ENCODE peak calls at places on chromosome 17, in nine cellular contexts. One of them, this sample, is unnamed. For H3K4me1 and H3K36me3, the result is how much of the 10 kb centered on the place peaks cover.

GRCh38 chr17:45247429-45248131 is 14.3 kb downstream of the SPATA32 start:
- DNase-seq in IMR-90: peak
- DNase-seq in H1: peak
- DNase-seq in neural progenitor cell: peak
- DNase-seq in left ventricle myocardium inferior: peak
- DNase-seq in esophagus muscularis mucosa: peak
- DNase-seq in OCI-LY7: peak
- DNase-seq in cardiac muscle cell: peak
- DNase-seq in lower lobe of right lung: peak
- DNase-seq in this sample: peak

GRCh38 chr17:3861761-3862681 is 16.0 kb upstream of the NCBP3 start:
- DNase-seq in H1: no peak
- DNase-seq in IMR-90: no peak
- DNase-seq in neural progenitor cell: no peak
- DNase-seq in esophagus muscularis mucosa: no peak
- DNase-seq in OCI-LY7: no peak
- DNase-seq in lower lobe of right lung: peak
- DNase-seq in left ventricle myocardium inferior: no peak
- DNase-seq in cardiac muscle cell: no peak
- DNase-seq in this sample: no peak

GRCh38 chr17:4808378-4808767 is 1.4 kb downstream of the PLD2 start:
- DNase-seq in lower lobe of right lung: no peak
- DNase-seq in neural progenitor cell: no peak
- DNase-seq in IMR-90: no peak
- DNase-seq in left ventricle myocardium inferior: peak
- DNase-seq in H1: no peak
- DNase-seq in cardiac muscle cell: peak
- DNase-seq in OCI-LY7: no peak
- DNase-seq in esophagus muscularis mucosa: no peak
- DNase-seq in this sample: peak

GRCh38 chr17:3980381-3980975 is 16.2 kb upstream of the ATP2A3 start:
- DNase-seq in left ventricle myocardium inferior: no peak
- DNase-seq in lower lobe of right lung: peak
- DNase-seq in IMR-90: no peak
- DNase-seq in cardiac muscle cell: no peak
- DNase-seq in neural progenitor cell: no peak
- DNase-seq in H1: no peak
- DNase-seq in OCI-LY7: no peak
- DNase-seq in esophagus muscularis mucosa: no peak
- DNase-seq in this sample: peak

GRCh38 chr17:62652251-62653001 is 25.0 kb downstream of the MRC2 start:
- DNase-seq in cardiac muscle cell: peak
- DNase-seq in neural progenitor cell: peak
- DNase-seq in left ventricle myocardium inferior: peak
- DNase-seq in H1: no peak
- DNase-seq in esophagus muscularis mucosa: no peak
- DNase-seq in OCI-LY7: no peak
- DNase-seq in IMR-90: peak
- DNase-seq in lower lobe of right lung: peak
- DNase-seq in this sample: peak

GRCh38 chr17:57735707-57736106 is 9.4 kb downstream of the CCDC182 start:
- DNase-seq in neural progenitor cell: peak
- DNase-seq in OCI-LY7: peak
- DNase-seq in H1: no peak
- DNase-seq in left ventricle myocardium inferior: no peak
- DNase-seq in IMR-90: no peak
- DNase-seq in cardiac muscle cell: no peak
- DNase-seq in lower lobe of right lung: no peak
- DNase-seq in esophagus muscularis mucosa: no peak
- DNase-seq in this sample: no peak

GRCh38 chr17:382644-383533 is 30.3 kb upstream of the RPH3AL start:
- DNase-seq in esophagus muscularis mucosa: no peak
- DNase-seq in OCI-LY7: no peak
- DNase-seq in neural progenitor cell: peak
- DNase-seq in lower lobe of right lung: no peak
- DNase-seq in IMR-90: peak
- DNase-seq in left ventricle myocardium inferior: no peak
- DNase-seq in cardiac muscle cell: peak
- DNase-seq in H1: no peak
- DNase-seq in this sample: no peak

GRCh38 chr17:79549111-79549915 is 61.5 kb downstream of the RBFOX3 start:
- DNase-seq in lower lobe of right lung: peak
- DNase-seq in OCI-LY7: no peak
- DNase-seq in neural progenitor cell: peak
- DNase-seq in left ventricle myocardium inferior: no peak
- DNase-seq in H1: no peak
- DNase-seq in cardiac muscle cell: no peak
- DNase-seq in esophagus muscularis mucosa: no peak
- DNase-seq in IMR-90: no peak
- DNase-seq in this sample: no peak

GRCh38 chr17:31802502-31802901 is 56.5 kb downstream of the COPRS start:
- DNase-seq in lower lobe of right lung: peak
- DNase-seq in OCI-LY7: peak
- DNase-seq in IMR-90: no peak
- DNase-seq in esophagus muscularis mucosa: no peak
- DNase-seq in H1: no peak
- DNase-seq in left ventricle myocardium inferior: peak
- DNase-seq in cardiac muscle cell: no peak
- DNase-seq in neural progenitor cell: no peak
- DNase-seq in this sample: peak

GRCh38 chr17:30824002-30824355 is 513 bp downstream of the CRLF3 start:
- DNase-seq in neural progenitor cell: no peak
- DNase-seq in left ventricle myocardium inferior: no peak
- DNase-seq in H1: no peak
- DNase-seq in OCI-LY7: peak
- DNase-seq in esophagus muscularis mucosa: no peak
- DNase-seq in cardiac muscle cell: no peak
- DNase-seq in IMR-90: no peak
- DNase-seq in lower lobe of right lung: no peak
- DNase-seq in this sample: peak

GRCh38 chr17:77948690-77949114 is 9.8 kb upstream of the TNRC6C start:
- DNase-seq in H1: no peak
- DNase-seq in IMR-90: peak
- DNase-seq in lower lobe of right lung: no peak
- DNase-seq in left ventricle myocardium inferior: no peak
- DNase-seq in cardiac muscle cell: peak
- DNase-seq in OCI-LY7: no peak
- DNase-seq in neural progenitor cell: peak
- DNase-seq in esophagus muscularis mucosa: no peak
- DNase-seq in this sample: peak

DNA sequence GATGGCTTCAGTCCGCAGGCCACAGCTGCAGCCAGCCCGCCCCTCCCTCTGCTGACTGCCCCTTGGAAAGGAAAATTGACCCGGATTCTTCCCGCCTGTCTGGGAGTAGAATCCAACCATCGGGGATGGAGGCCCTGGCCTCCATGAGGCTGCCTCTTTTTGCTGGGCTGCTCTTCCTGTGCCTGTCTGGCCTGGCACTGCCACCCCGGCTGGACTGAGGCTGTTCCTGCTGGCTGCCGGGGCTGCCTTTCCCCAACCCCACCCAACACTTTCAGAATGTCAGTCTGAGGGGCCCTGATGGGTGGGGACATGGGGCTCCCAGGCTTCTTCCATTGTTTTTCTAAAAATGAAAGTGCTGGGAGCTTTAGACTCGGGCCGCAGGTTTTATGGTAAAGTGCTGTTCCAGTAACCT is 7.3 kb downstream of the BAHCC1 start:
- DNase-seq in cardiac muscle cell: no peak
- DNase-seq in OCI-LY7: no peak
- DNase-seq in IMR-90: no peak
- DNase-seq in lower lobe of right lung: no peak
- DNase-seq in neural progenitor cell: no peak
- DNase-seq in left ventricle myocardium inferior: peak
- DNase-seq in esophagus muscularis mucosa: no peak
- DNase-seq in H1: no peak
- DNase-seq in this sample: no peak
- H3K4me1 ChIP-seq in cardiac muscle cell: half or more
- H3K4me1 ChIP-seq in OCI-LY7: under half
- H3K4me1 ChIP-seq in IMR-90: under half
- H3K4me1 ChIP-seq in lower lobe of right lung: half or more
- H3K4me1 ChIP-seq in neural progenitor cell: half or more
- H3K4me1 ChIP-seq in left ventricle myocardium inferior: half or more
- H3K4me1 ChIP-seq in esophagus muscularis mucosa: half or more
- H3K4me1 ChIP-seq in H1: under half
- H3K4me1 ChIP-seq in this sample: under half

DNA sequence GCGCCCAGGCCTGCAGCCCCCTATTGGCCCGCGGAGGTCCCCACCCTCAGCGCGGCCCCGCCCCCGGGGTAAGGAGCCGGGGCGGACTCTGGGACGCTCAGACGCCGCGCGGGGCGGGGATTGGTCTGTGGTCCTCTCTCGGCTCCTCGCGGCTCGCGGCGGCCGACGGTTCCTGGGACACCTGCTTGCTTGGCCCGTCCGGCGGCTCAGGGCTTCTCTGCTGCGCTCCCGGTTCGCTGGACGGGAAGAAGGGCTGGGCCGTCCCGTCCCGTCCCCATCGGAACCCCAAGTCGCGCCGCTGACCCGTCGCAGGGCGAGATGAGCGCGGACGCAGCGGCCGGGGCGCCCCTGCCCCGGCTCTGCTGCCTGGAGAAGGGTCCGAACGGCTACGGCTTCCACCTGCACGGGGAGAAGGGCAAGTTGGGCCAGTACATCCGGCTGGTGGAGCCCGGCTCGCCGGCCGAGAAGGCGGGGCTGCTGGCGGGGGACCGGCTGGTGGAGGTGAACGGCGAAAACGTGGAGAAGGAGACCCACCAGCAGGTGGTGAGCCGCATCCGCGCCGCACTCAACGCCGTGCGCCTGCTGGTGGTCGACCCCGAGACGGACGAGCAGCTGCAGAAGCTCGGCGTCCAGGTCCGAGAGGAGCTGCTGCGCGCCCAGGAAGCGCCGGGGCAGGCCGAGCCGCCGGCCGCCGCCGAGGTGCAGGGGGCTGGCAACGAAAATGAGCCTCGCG is at the start of gene NHERF1:
- DNase-seq in OCI-LY7: peak
- DNase-seq in neural progenitor cell: peak
- DNase-seq in esophagus muscularis mucosa: peak
- DNase-seq in cardiac muscle cell: peak
- DNase-seq in H1: no peak
- DNase-seq in lower lobe of right lung: peak
- DNase-seq in left ventricle myocardium inferior: peak
- DNase-seq in IMR-90: peak
- DNase-seq in this sample: peak
- TF ChIP-seq CTCF in OCI-LY7: peak
- TF ChIP-seq CTCF in neural progenitor cell: peak
- TF ChIP-seq CTCF in esophagus muscularis mucosa: peak
- TF ChIP-seq CTCF in cardiac muscle cell: no peak
- TF ChIP-seq CTCF in H1: peak
- TF ChIP-seq CTCF in lower lobe of right lung: no peak
- TF ChIP-seq CTCF in left ventricle myocardium inferior: peak
- TF ChIP-seq CTCF in IMR-90: peak
- TF ChIP-seq CTCF in this sample: no peak

GRCh38 chr17:21018894-21019293 is 23.9 kb downstream of the USP22 start:
- DNase-seq in lower lobe of right lung: no peak
- DNase-seq in cardiac muscle cell: no peak
- DNase-seq in OCI-LY7: no peak
- DNase-seq in H1: no peak
- DNase-seq in neural progenitor cell: no peak
- DNase-seq in left ventricle myocardium inferior: no peak
- DNase-seq in IMR-90: no peak
- DNase-seq in esophagus muscularis mucosa: no peak
- DNase-seq in this sample: no peak

GRCh38 chr17:21019976-21020575 is 22.7 kb downstream of the USP22 start:
- DNase-seq in IMR-90: no peak
- DNase-seq in H1: no peak
- DNase-seq in neural progenitor cell: peak
- DNase-seq in lower lobe of right lung: no peak
- DNase-seq in left ventricle myocardium inferior: peak
- DNase-seq in esophagus muscularis mucosa: no peak
- DNase-seq in cardiac muscle cell: peak
- DNase-seq in OCI-LY7: peak
- DNase-seq in this sample: no peak

GRCh38 chr17:21020622-21021021 is 22.2 kb downstream of the USP22 start:
- DNase-seq in H1: no peak
- DNase-seq in IMR-90: no peak
- DNase-seq in neural progenitor cell: no peak
- DNase-seq in OCI-LY7: no peak
- DNase-seq in esophagus muscularis mucosa: no peak
- DNase-seq in left ventricle myocardium inferior: no peak
- DNase-seq in lower lobe of right lung: no peak
- DNase-seq in cardiac muscle cell: no peak
- DNase-seq in this sample: no peak

GRCh38 chr17:21024024-21024423 is 18.8 kb downstream of the USP22 start:
- DNase-seq in IMR-90: peak
- DNase-seq in esophagus muscularis mucosa: no peak
- DNase-seq in H1: no peak
- DNase-seq in neural progenitor cell: no peak
- DNase-seq in OCI-LY7: no peak
- DNase-seq in cardiac muscle cell: peak
- DNase-seq in lower lobe of right lung: no peak
- DNase-seq in left ventricle myocardium inferior: no peak
- DNase-seq in this sample: no peak

GRCh38 chr17:21021208-21021803 is 21.5 kb downstream of the USP22 start:
- DNase-seq in left ventricle myocardium inferior: no peak
- DNase-seq in esophagus muscularis mucosa: no peak
- DNase-seq in cardiac muscle cell: no peak
- DNase-seq in OCI-LY7: no peak
- DNase-seq in IMR-90: no peak
- DNase-seq in H1: no peak
- DNase-seq in lower lobe of right lung: no peak
- DNase-seq in neural progenitor cell: no peak
- DNase-seq in this sample: no peak
- H3K36me3 ChIP-seq in left ventricle myocardium inferior: half or more
- H3K36me3 ChIP-seq in esophagus muscularis mucosa: half or more
- H3K36me3 ChIP-seq in cardiac muscle cell: half or more
- H3K36me3 ChIP-seq in OCI-LY7: half or more
- H3K36me3 ChIP-seq in IMR-90: half or more
- H3K36me3 ChIP-seq in H1: half or more
- H3K36me3 ChIP-seq in lower lobe of right lung: half or more
- H3K36me3 ChIP-seq in neural progenitor cell: under half
- H3K36me3 ChIP-seq in this sample: under half

DNA sequence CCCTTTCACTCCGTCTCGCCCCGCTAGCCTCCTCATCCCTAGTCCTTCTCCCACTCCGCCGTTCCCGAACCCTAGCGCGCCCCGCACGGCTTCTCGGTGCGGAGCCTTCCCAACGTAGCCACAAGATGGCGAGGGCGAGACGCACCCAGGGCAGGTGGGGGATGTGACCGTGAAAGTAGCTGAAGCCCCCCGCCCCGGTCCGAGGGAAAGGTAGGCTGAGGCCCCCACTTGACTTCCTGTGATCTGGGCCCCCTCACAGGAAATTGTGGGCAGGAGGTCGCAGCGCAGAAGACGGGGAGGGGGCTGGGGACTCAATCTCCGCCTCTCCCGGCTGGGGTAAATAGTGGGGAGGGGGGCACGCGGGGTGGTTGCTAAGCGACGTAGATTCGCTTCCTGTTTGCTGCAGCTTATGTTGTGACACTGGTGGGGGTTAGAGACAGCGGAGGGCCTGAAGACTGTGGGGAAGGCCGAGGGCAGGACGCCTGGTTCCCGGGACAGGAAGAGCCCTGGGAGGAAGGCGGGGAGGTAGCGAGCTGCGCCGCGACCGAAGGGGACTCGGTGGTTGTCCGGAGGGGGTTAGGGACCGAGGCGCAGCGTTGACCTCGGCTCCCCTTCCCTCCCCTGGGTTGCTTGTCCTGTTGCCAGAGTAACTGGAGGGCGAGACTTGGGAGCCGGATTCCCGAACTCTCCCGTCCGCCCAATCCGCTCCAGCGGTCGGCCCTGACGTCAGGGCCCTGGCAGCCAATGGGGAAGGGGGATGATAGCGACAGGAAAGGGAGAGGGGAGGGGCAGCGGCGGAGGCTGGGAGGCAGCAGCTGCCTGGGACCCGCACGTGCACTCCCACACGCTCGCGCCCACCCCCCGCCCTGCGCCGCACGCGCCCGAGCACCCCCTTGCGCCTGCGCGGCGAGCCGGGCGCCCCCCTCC is 1.1 kb downstream of the KDM6B start:
- DNase-seq in neural progenitor cell: peak
- DNase-seq in cardiac muscle cell: peak
- DNase-seq in left ventricle myocardium inferior: peak
- DNase-seq in IMR-90: peak
- DNase-seq in OCI-LY7: peak
- DNase-seq in lower lobe of right lung: peak
- DNase-seq in esophagus muscularis mucosa: peak
- DNase-seq in H1: peak
- DNase-seq in this sample: peak
- H3K4me1 ChIP-seq in neural progenitor cell: under half
- H3K4me1 ChIP-seq in cardiac muscle cell: under half
- H3K4me1 ChIP-seq in left ventricle myocardium inferior: half or more
- H3K4me1 ChIP-seq in IMR-90: under half
- H3K4me1 ChIP-seq in OCI-LY7: under half
- H3K4me1 ChIP-seq in lower lobe of right lung: under half
- H3K4me1 ChIP-seq in esophagus muscularis mucosa: half or more
- H3K4me1 ChIP-seq in H1: under half
- H3K4me1 ChIP-seq in this sample: under half

This sample was measured in right lobe of liver.